ENCODE peak calls at places on chromosome 2, in five cellular contexts. One of them, this sample, is unnamed.

GRCh38 chr2:17658251-17658843 is 95.3 kb downstream of the SMC6 start:
- DNase-seq in psoas muscle: no peak
- DNase-seq in heart left ventricle: no peak
- DNase-seq in PC-3: no peak
- DNase-seq in tibial artery: no peak
- DNase-seq in this sample: no peak

GRCh38 chr2:8534729-8535397 is 147.0 kb upstream of the ID2 start:
- DNase-seq in tibial artery: peak; percentile 78
- DNase-seq in psoas muscle: peak; percentile 78
- DNase-seq in PC-3: no peak
- DNase-seq in heart left ventricle: peak; percentile 64
- DNase-seq in this sample: no peak

GRCh38 chr2:134127496-134127895 is 126.4 kb upstream of the MGAT5 start:
- DNase-seq in heart left ventricle: no peak
- DNase-seq in PC-3: no peak
- DNase-seq in tibial artery: no peak
- DNase-seq in psoas muscle: no peak
- DNase-seq in this sample: no peak

GRCh38 chr2:1750935-1751767 is 6.8 kb upstream of the PXDN start:
- DNase-seq in heart left ventricle: peak; percentile 69
- DNase-seq in tibial artery: peak; percentile 76
- DNase-seq in psoas muscle: peak; percentile 55
- DNase-seq in PC-3: peak; percentile 86
- DNase-seq in this sample: peak; percentile 90

GRCh38 chr2:62185828-62186483 is 10.0 kb upstream of the B3GNT2 start:
- DNase-seq in tibial artery: no peak
- DNase-seq in psoas muscle: no peak
- DNase-seq in PC-3: no peak
- DNase-seq in heart left ventricle: no peak
- DNase-seq in this sample: no peak

GRCh38 chr2:197641666-197642065 is 33.7 kb downstream of the RFTN2 start:
- DNase-seq in heart left ventricle: no peak
- DNase-seq in PC-3: no peak
- DNase-seq in psoas muscle: no peak
- DNase-seq in tibial artery: no peak
- DNase-seq in this sample: no peak

GRCh38 chr2:95231723-95232122 is 24.4 kb downstream of the ZNF892 start:
- DNase-seq in tibial artery: no peak
- DNase-seq in psoas muscle: peak; percentile 21
- DNase-seq in heart left ventricle: no peak
- DNase-seq in PC-3: peak; percentile 93
- DNase-seq in this sample: peak; percentile 87

GRCh38 chr2:28613616-28614501 is 118.0 kb downstream of the PLB1 start:
- DNase-seq in heart left ventricle: no peak
- DNase-seq in psoas muscle: no peak
- DNase-seq in tibial artery: no peak
- DNase-seq in PC-3: peak; percentile 94
- DNase-seq in this sample: peak; percentile 82

GRCh38 chr2:131039535-131039907 is 53.7 kb downstream of the FAM168B start:
- DNase-seq in PC-3: no peak
- DNase-seq in heart left ventricle: no peak
- DNase-seq in tibial artery: no peak
- DNase-seq in psoas muscle: no peak
- DNase-seq in this sample: no peak

GRCh38 chr2:165239826-165240618 is 808 bp downstream of the SCN2A start:
- DNase-seq in heart left ventricle: no peak
- DNase-seq in tibial artery: no peak
- DNase-seq in psoas muscle: no peak
- DNase-seq in PC-3: no peak
- DNase-seq in this sample: no peak

GRCh38 chr2:191501390-191502168 is 176.4 kb upstream of the NABP1 start:
- DNase-seq in heart left ventricle: no peak
- DNase-seq in tibial artery: no peak
- DNase-seq in PC-3: peak; percentile 70
- DNase-seq in psoas muscle: no peak
- DNase-seq in this sample: no peak

GRCh38 chr2:193276069-193276468 is 1081.3 kb upstream of the TMEFF2 start:
- DNase-seq in PC-3: no peak
- DNase-seq in tibial artery: no peak
- DNase-seq in psoas muscle: no peak
- DNase-seq in heart left ventricle: no peak
- DNase-seq in this sample: no peak

GRCh38 chr2:112793449-112793978 is 9.2 kb upstream of the IL1A start:
- DNase-seq in heart left ventricle: no peak
- DNase-seq in psoas muscle: no peak
- DNase-seq in PC-3: no peak
- DNase-seq in tibial artery: no peak
- DNase-seq in this sample: no peak

GRCh38 chr2:199055336-199055735 is 402.4 kb downstream of the SATB2 start:
- DNase-seq in PC-3: no peak
- DNase-seq in tibial artery: no peak
- DNase-seq in psoas muscle: no peak
- DNase-seq in heart left ventricle: no peak
- DNase-seq in this sample: no peak

GRCh38 chr2:120253021-120253882 is 600 bp downstream of the RALB start:
- DNase-seq in tibial artery: peak; percentile 86
- DNase-seq in psoas muscle: peak; percentile 88
- DNase-seq in heart left ventricle: peak; percentile 89
- DNase-seq in PC-3: peak; percentile 82
- DNase-seq in this sample: peak; percentile 78

GRCh38 chr2:192288290-192288689 is 93.6 kb upstream of the TMEFF2 start:
- DNase-seq in PC-3: no peak
- DNase-seq in tibial artery: no peak
- DNase-seq in heart left ventricle: no peak
- DNase-seq in psoas muscle: no peak
- DNase-seq in this sample: no peak

GRCh38 chr2:3399829-3400228 is 20.3 kb downstream of the TRAPPC12 start:
- DNase-seq in tibial artery: no peak
- DNase-seq in heart left ventricle: peak; percentile 73
- DNase-seq in PC-3: no peak
- DNase-seq in psoas muscle: peak; percentile 50
- DNase-seq in this sample: no peak

GRCh38 chr2:95325026-95325425 is 27.9 kb downstream of the KCNIP3 start:
- DNase-seq in tibial artery: no peak
- DNase-seq in PC-3: no peak
- DNase-seq in heart left ventricle: no peak
- DNase-seq in psoas muscle: no peak
- DNase-seq in this sample: no peak

GRCh38 chr2:44171018-44171417 is 2.3 kb downstream of the PPM1B start:
- DNase-seq in PC-3: peak; percentile 69
- DNase-seq in tibial artery: no peak
- DNase-seq in heart left ventricle: no peak
- DNase-seq in psoas muscle: no peak
- DNase-seq in this sample: no peak

GRCh38 chr2:26540977-26541376 is 63.1 kb upstream of the OTOF start:
- DNase-seq in psoas muscle: no peak
- DNase-seq in PC-3: no peak
- DNase-seq in tibial artery: no peak
- DNase-seq in heart left ventricle: no peak
- DNase-seq in this sample: no peak

GRCh38 chr2:239928457-239929350 is 96.4 kb downstream of the NDUFA10 start:
- DNase-seq in tibial artery: no peak
- DNase-seq in PC-3: no peak
- DNase-seq in psoas muscle: no peak
- DNase-seq in heart left ventricle: no peak
- DNase-seq in this sample: peak; percentile 13

GRCh38 chr2:140316345-140316744 is 1536.2 kb upstream of the NXPH2 start:
- DNase-seq in psoas muscle: no peak
- DNase-seq in heart left ventricle: no peak
- DNase-seq in tibial artery: no peak
- DNase-seq in PC-3: no peak
- DNase-seq in this sample: no peak

GRCh38 chr2:9364791-9365497 is 58.4 kb downstream of the ITGB1BP1 start:
- DNase-seq in tibial artery: no peak
- DNase-seq in heart left ventricle: no peak
- DNase-seq in psoas muscle: no peak
- DNase-seq in PC-3: no peak
- DNase-seq in this sample: no peak

GRCh38 chr2:216372761-216373291 is 543 bp upstream of the MARCHF4 start:
- DNase-seq in psoas muscle: no peak
- DNase-seq in heart left ventricle: no peak
- DNase-seq in tibial artery: no peak
- DNase-seq in PC-3: peak; percentile 74
- DNase-seq in this sample: no peak

GRCh38 chr2:108534577-108535379 is 508 bp downstream of the LIMS1 start:
- DNase-seq in heart left ventricle: peak; percentile 27
- DNase-seq in tibial artery: peak; percentile 34
- DNase-seq in PC-3: peak; percentile 48
- DNase-seq in psoas muscle: no peak
- DNase-seq in this sample: peak; percentile 41

GRCh38 chr2:216535454-216535995 is 36.9 kb downstream of the RPL37A start:
- DNase-seq in tibial artery: peak; percentile 69
- DNase-seq in PC-3: peak; percentile 40
- DNase-seq in heart left ventricle: peak; percentile 80
- DNase-seq in psoas muscle: peak; percentile 56
- DNase-seq in this sample: no peak

GRCh38 chr2:113233593-113234550 is 44.8 kb downstream of the PAX8 start:
- DNase-seq in PC-3: no peak
- DNase-seq in tibial artery: no peak
- DNase-seq in psoas muscle: no peak
- DNase-seq in heart left ventricle: no peak
- DNase-seq in this sample: no peak

GRCh38 chr2:85148190-85148589 is 15.0 kb downstream of the TCF7L1 start:
- DNase-seq in tibial artery: no peak
- DNase-seq in PC-3: no peak
- DNase-seq in psoas muscle: no peak
- DNase-seq in heart left ventricle: no peak
- DNase-seq in this sample: no peak
- TF ChIP-seq CTCF in tibial artery: no peak
- TF ChIP-seq CTCF in PC-3: peak; percentile 13
- TF ChIP-seq CTCF in psoas muscle: no peak
- TF ChIP-seq CTCF in heart left ventricle: no peak
- TF ChIP-seq CTCF in this sample: peak; percentile 1

GRCh38 chr2:171703574-171704347 is 16.5 kb downstream of the DYNC1I2 start:
- DNase-seq in psoas muscle: no peak
- DNase-seq in tibial artery: no peak
- DNase-seq in PC-3: peak; percentile 57
- DNase-seq in heart left ventricle: no peak
- DNase-seq in this sample: no peak
- H3K9me3 ChIP-seq in psoas muscle: no peaks in the 10 kb centered on the region
- H3K9me3 ChIP-seq in tibial artery: no peaks in the 10 kb centered on the region
- H3K9me3 ChIP-seq in PC-3: no peaks in the 10 kb centered on the region
- H3K9me3 ChIP-seq in heart left ventricle: no peaks in the 10 kb centered on the region
- H3K9me3 ChIP-seq in this sample: no peaks in the 10 kb centered on the region

GRCh38 chr2:68837164-68837860 is 33.9 kb downstream of the BMP10 start:
- DNase-seq in PC-3: peak; percentile 65
- DNase-seq in heart left ventricle: peak; percentile 75
- DNase-seq in psoas muscle: peak; percentile 59
- DNase-seq in tibial artery: peak; percentile 69
- DNase-seq in this sample: peak; percentile 30
- TF ChIP-seq CTCF in PC-3: peak; percentile 80
- TF ChIP-seq CTCF in heart left ventricle: peak; percentile 63
- TF ChIP-seq CTCF in psoas muscle: peak; percentile 52
- TF ChIP-seq CTCF in tibial artery: peak; percentile 57
- TF ChIP-seq CTCF in this sample: peak; percentile 34

GRCh38 chr2:6025391-6025790 is 333.2 kb downstream of the SOX11 start:
- DNase-seq in PC-3: no peak
- DNase-seq in heart left ventricle: no peak
- DNase-seq in tibial artery: no peak
- DNase-seq in psoas muscle: no peak
- DNase-seq in this sample: peak; percentile 54
- H3K9me3 ChIP-seq in PC-3: no peaks in the 10 kb centered on the region
- H3K9me3 ChIP-seq in heart left ventricle: no peaks in the 10 kb centered on the region
- H3K9me3 ChIP-seq in tibial artery: no peaks in the 10 kb centered on the region
- H3K9me3 ChIP-seq in psoas muscle: no peaks in the 10 kb centered on the region
- H3K9me3 ChIP-seq in this sample: no peaks in the 10 kb centered on the region

DNA sequence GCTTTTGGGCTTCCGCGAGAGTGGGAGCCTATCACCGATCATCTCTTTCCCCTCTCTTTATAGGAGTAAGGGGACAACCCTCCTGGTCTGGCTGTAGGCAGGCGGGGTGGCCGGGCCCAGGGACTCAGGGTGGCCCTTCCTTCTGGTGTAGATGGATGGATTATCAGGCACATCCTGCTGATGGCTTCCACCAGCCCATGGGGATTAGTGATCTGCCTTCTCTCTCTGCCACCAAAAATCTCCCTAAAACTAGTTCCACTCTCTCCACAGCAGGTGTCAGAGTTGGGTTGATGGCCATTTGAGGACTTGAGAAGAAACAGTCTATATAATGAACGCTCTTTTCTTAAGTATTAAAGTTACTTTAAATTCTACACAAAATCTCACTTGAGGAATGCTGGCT is 37.4 kb downstream of the NCK2 start:
- DNase-seq in tibial artery: no peak
- DNase-seq in psoas muscle: no peak
- DNase-seq in heart left ventricle: no peak
- DNase-seq in PC-3: no peak
- DNase-seq in this sample: no peak
- TF ChIP-seq CTCF in tibial artery: no peak
- TF ChIP-seq CTCF in psoas muscle: no peak
- TF ChIP-seq CTCF in heart left ventricle: no peak
- TF ChIP-seq CTCF in PC-3: peak; percentile 22
- TF ChIP-seq CTCF in this sample: no peak